ENCODE peak calls at places on chromosome 9, in seven cellular contexts. One of them, this sample, is unnamed.

GRCh38 chr9:93677061-93677571 is 100.7 kb downstream of the PHF2 start:
- DNase-seq in dermis microvascular lymphatic vessel endothelial cell: no peak
- DNase-seq in activated B cell treated with CpG ODN at 0.5 μM for 24 hours: peak
- DNase-seq in NB4: no peak
- DNase-seq in neural crest cell: no peak
- DNase-seq in stimulated activated CD8-positive, alpha-beta memory T cell treated with anti-CD3 and anti-CD28 coated beads, Interleukin-15, amount 100 ng/mL, for 24 hours: no peak
- DNase-seq in hippocampal formation: no peak
- DNase-seq in this sample: peak

GRCh38 chr9:38344566-38345324 is 47.8 kb upstream of the ALDH1B1 start:
- DNase-seq in dermis microvascular lymphatic vessel endothelial cell: no peak
- DNase-seq in activated B cell treated with CpG ODN at 0.5 μM for 24 hours: no peak
- DNase-seq in NB4: no peak
- DNase-seq in neural crest cell: no peak
- DNase-seq in stimulated activated CD8-positive, alpha-beta memory T cell treated with anti-CD3 and anti-CD28 coated beads, Interleukin-15, amount 100 ng/mL, for 24 hours: no peak
- DNase-seq in hippocampal formation: no peak
- DNase-seq in this sample: no peak

GRCh38 chr9:114250235-114250568 is 72.7 kb upstream of the ORM1 start:
- DNase-seq in dermis microvascular lymphatic vessel endothelial cell: no peak
- DNase-seq in activated B cell treated with CpG ODN at 0.5 μM for 24 hours: no peak
- DNase-seq in NB4: no peak
- DNase-seq in neural crest cell: no peak
- DNase-seq in stimulated activated CD8-positive, alpha-beta memory T cell treated with anti-CD3 and anti-CD28 coated beads, Interleukin-15, amount 100 ng/mL, for 24 hours: no peak
- DNase-seq in hippocampal formation: peak
- DNase-seq in this sample: peak

GRCh38 chr9:88488166-88488565 is 46.8 kb upstream of the NXNL2 start:
- DNase-seq in dermis microvascular lymphatic vessel endothelial cell: no peak
- DNase-seq in activated B cell treated with CpG ODN at 0.5 μM for 24 hours: no peak
- DNase-seq in NB4: no peak
- DNase-seq in neural crest cell: no peak
- DNase-seq in stimulated activated CD8-positive, alpha-beta memory T cell treated with anti-CD3 and anti-CD28 coated beads, Interleukin-15, amount 100 ng/mL, for 24 hours: no peak
- DNase-seq in hippocampal formation: no peak
- DNase-seq in this sample: no peak

GRCh38 chr9:112925058-112925641 is 34.5 kb upstream of the SLC46A2 start:
- DNase-seq in dermis microvascular lymphatic vessel endothelial cell: peak
- DNase-seq in activated B cell treated with CpG ODN at 0.5 μM for 24 hours: no peak
- DNase-seq in NB4: peak
- DNase-seq in neural crest cell: peak
- DNase-seq in stimulated activated CD8-positive, alpha-beta memory T cell treated with anti-CD3 and anti-CD28 coated beads, Interleukin-15, amount 100 ng/mL, for 24 hours: no peak
- DNase-seq in hippocampal formation: peak
- DNase-seq in this sample: no peak

GRCh38 chr9:34606908-34607307 is 5.0 kb downstream of the RPP25L start:
- DNase-seq in dermis microvascular lymphatic vessel endothelial cell: no peak
- DNase-seq in activated B cell treated with CpG ODN at 0.5 μM for 24 hours: no peak
- DNase-seq in NB4: no peak
- DNase-seq in neural crest cell: no peak
- DNase-seq in stimulated activated CD8-positive, alpha-beta memory T cell treated with anti-CD3 and anti-CD28 coated beads, Interleukin-15, amount 100 ng/mL, for 24 hours: no peak
- DNase-seq in hippocampal formation: no peak
- DNase-seq in this sample: no peak

GRCh38 chr9:124267271-124267807 is 9.6 kb downstream of the NEK6 start:
- DNase-seq in dermis microvascular lymphatic vessel endothelial cell: no peak
- DNase-seq in activated B cell treated with CpG ODN at 0.5 μM for 24 hours: peak
- DNase-seq in NB4: peak
- DNase-seq in neural crest cell: no peak
- DNase-seq in stimulated activated CD8-positive, alpha-beta memory T cell treated with anti-CD3 and anti-CD28 coated beads, Interleukin-15, amount 100 ng/mL, for 24 hours: no peak
- DNase-seq in hippocampal formation: no peak
- DNase-seq in this sample: peak

GRCh38 chr9:129574911-129575574 is 45.9 kb downstream of the C9orf50 start:
- DNase-seq in dermis microvascular lymphatic vessel endothelial cell: no peak
- DNase-seq in activated B cell treated with CpG ODN at 0.5 μM for 24 hours: no peak
- DNase-seq in NB4: no peak
- DNase-seq in neural crest cell: no peak
- DNase-seq in stimulated activated CD8-positive, alpha-beta memory T cell treated with anti-CD3 and anti-CD28 coated beads, Interleukin-15, amount 100 ng/mL, for 24 hours: no peak
- DNase-seq in hippocampal formation: no peak
- DNase-seq in this sample: no peak

GRCh38 chr9:132078369-132079356 is 1.0 kb downstream of the MED27 start:
- DNase-seq in dermis microvascular lymphatic vessel endothelial cell: no peak
- DNase-seq in activated B cell treated with CpG ODN at 0.5 μM for 24 hours: no peak
- DNase-seq in NB4: no peak
- DNase-seq in neural crest cell: no peak
- DNase-seq in stimulated activated CD8-positive, alpha-beta memory T cell treated with anti-CD3 and anti-CD28 coated beads, Interleukin-15, amount 100 ng/mL, for 24 hours: no peak
- DNase-seq in hippocampal formation: no peak
- DNase-seq in this sample: no peak

GRCh38 chr9:85884236-85884635 is 56.7 kb upstream of the NAA35 start:
- DNase-seq in dermis microvascular lymphatic vessel endothelial cell: no peak
- DNase-seq in activated B cell treated with CpG ODN at 0.5 μM for 24 hours: no peak
- DNase-seq in NB4: no peak
- DNase-seq in neural crest cell: no peak
- DNase-seq in stimulated activated CD8-positive, alpha-beta memory T cell treated with anti-CD3 and anti-CD28 coated beads, Interleukin-15, amount 100 ng/mL, for 24 hours: no peak
- DNase-seq in hippocampal formation: no peak
- DNase-seq in this sample: no peak

GRCh38 chr9:68706579-68707201 is 1.6 kb downstream of the PIP5K1B start:
- DNase-seq in dermis microvascular lymphatic vessel endothelial cell: no peak
- DNase-seq in activated B cell treated with CpG ODN at 0.5 μM for 24 hours: no peak
- DNase-seq in NB4: no peak
- DNase-seq in neural crest cell: no peak
- DNase-seq in stimulated activated CD8-positive, alpha-beta memory T cell treated with anti-CD3 and anti-CD28 coated beads, Interleukin-15, amount 100 ng/mL, for 24 hours: no peak
- DNase-seq in hippocampal formation: no peak
- DNase-seq in this sample: no peak

GRCh38 chr9:20835364-20836286 is 151.6 kb downstream of the FOCAD start:
- DNase-seq in dermis microvascular lymphatic vessel endothelial cell: no peak
- DNase-seq in activated B cell treated with CpG ODN at 0.5 μM for 24 hours: no peak
- DNase-seq in NB4: peak
- DNase-seq in neural crest cell: peak
- DNase-seq in stimulated activated CD8-positive, alpha-beta memory T cell treated with anti-CD3 and anti-CD28 coated beads, Interleukin-15, amount 100 ng/mL, for 24 hours: no peak
- DNase-seq in hippocampal formation: no peak
- DNase-seq in this sample: no peak

GRCh38 chr9:112747094-112747493 is 3.5 kb upstream of the SNX30 start:
- DNase-seq in dermis microvascular lymphatic vessel endothelial cell: no peak
- DNase-seq in activated B cell treated with CpG ODN at 0.5 μM for 24 hours: no peak
- DNase-seq in NB4: no peak
- DNase-seq in neural crest cell: peak
- DNase-seq in stimulated activated CD8-positive, alpha-beta memory T cell treated with anti-CD3 and anti-CD28 coated beads, Interleukin-15, amount 100 ng/mL, for 24 hours: no peak
- DNase-seq in hippocampal formation: peak
- DNase-seq in this sample: no peak

GRCh38 chr9:133944746-133945135 is 47.4 kb downstream of the VAV2 start:
- DNase-seq in dermis microvascular lymphatic vessel endothelial cell: no peak
- DNase-seq in activated B cell treated with CpG ODN at 0.5 μM for 24 hours: no peak
- DNase-seq in NB4: no peak
- DNase-seq in neural crest cell: no peak
- DNase-seq in stimulated activated CD8-positive, alpha-beta memory T cell treated with anti-CD3 and anti-CD28 coated beads, Interleukin-15, amount 100 ng/mL, for 24 hours: no peak
- DNase-seq in hippocampal formation: no peak
- DNase-seq in this sample: peak

GRCh38 chr9:13557724-13558123 is 278.2 kb upstream of the MPDZ start:
- DNase-seq in dermis microvascular lymphatic vessel endothelial cell: no peak
- DNase-seq in activated B cell treated with CpG ODN at 0.5 μM for 24 hours: no peak
- DNase-seq in NB4: no peak
- DNase-seq in neural crest cell: no peak
- DNase-seq in stimulated activated CD8-positive, alpha-beta memory T cell treated with anti-CD3 and anti-CD28 coated beads, Interleukin-15, amount 100 ng/mL, for 24 hours: no peak
- DNase-seq in hippocampal formation: no peak
- DNase-seq in this sample: no peak

GRCh38 chr9:133996531-133997520 is 4.7 kb upstream of the VAV2 start:
- DNase-seq in dermis microvascular lymphatic vessel endothelial cell: no peak
- DNase-seq in activated B cell treated with CpG ODN at 0.5 μM for 24 hours: no peak
- DNase-seq in NB4: no peak
- DNase-seq in neural crest cell: no peak
- DNase-seq in stimulated activated CD8-positive, alpha-beta memory T cell treated with anti-CD3 and anti-CD28 coated beads, Interleukin-15, amount 100 ng/mL, for 24 hours: no peak
- DNase-seq in hippocampal formation: no peak
- DNase-seq in this sample: no peak

GRCh38 chr9:38017149-38017884 is 51.7 kb downstream of the SHB start:
- DNase-seq in dermis microvascular lymphatic vessel endothelial cell: peak
- DNase-seq in activated B cell treated with CpG ODN at 0.5 μM for 24 hours: no peak
- DNase-seq in NB4: no peak
- DNase-seq in neural crest cell: peak
- DNase-seq in stimulated activated CD8-positive, alpha-beta memory T cell treated with anti-CD3 and anti-CD28 coated beads, Interleukin-15, amount 100 ng/mL, for 24 hours: no peak
- DNase-seq in hippocampal formation: peak
- DNase-seq in this sample: peak

GRCh38 chr9:27195191-27195590 is 86.2 kb downstream of the TEK start:
- DNase-seq in dermis microvascular lymphatic vessel endothelial cell: no peak
- DNase-seq in activated B cell treated with CpG ODN at 0.5 μM for 24 hours: no peak
- DNase-seq in NB4: no peak
- DNase-seq in neural crest cell: no peak
- DNase-seq in stimulated activated CD8-positive, alpha-beta memory T cell treated with anti-CD3 and anti-CD28 coated beads, Interleukin-15, amount 100 ng/mL, for 24 hours: no peak
- DNase-seq in hippocampal formation: no peak
- DNase-seq in this sample: no peak

GRCh38 chr9:34256104-34256503 is 73.0 kb downstream of the KIF24 start:
- DNase-seq in dermis microvascular lymphatic vessel endothelial cell: no peak
- DNase-seq in activated B cell treated with CpG ODN at 0.5 μM for 24 hours: no peak
- DNase-seq in NB4: peak
- DNase-seq in neural crest cell: no peak
- DNase-seq in stimulated activated CD8-positive, alpha-beta memory T cell treated with anti-CD3 and anti-CD28 coated beads, Interleukin-15, amount 100 ng/mL, for 24 hours: no peak
- DNase-seq in hippocampal formation: no peak
- DNase-seq in this sample: no peak

GRCh38 chr9:91884746-91885687 is 65.0 kb downstream of the ROR2 start:
- DNase-seq in dermis microvascular lymphatic vessel endothelial cell: no peak
- DNase-seq in activated B cell treated with CpG ODN at 0.5 μM for 24 hours: no peak
- DNase-seq in NB4: no peak
- DNase-seq in neural crest cell: peak
- DNase-seq in stimulated activated CD8-positive, alpha-beta memory T cell treated with anti-CD3 and anti-CD28 coated beads, Interleukin-15, amount 100 ng/mL, for 24 hours: no peak
- DNase-seq in hippocampal formation: no peak
- DNase-seq in this sample: no peak

GRCh38 chr9:571066-571465 is 270.4 kb upstream of the DMRT1 start:
- DNase-seq in dermis microvascular lymphatic vessel endothelial cell: no peak
- DNase-seq in activated B cell treated with CpG ODN at 0.5 μM for 24 hours: no peak
- DNase-seq in NB4: no peak
- DNase-seq in neural crest cell: no peak
- DNase-seq in stimulated activated CD8-positive, alpha-beta memory T cell treated with anti-CD3 and anti-CD28 coated beads, Interleukin-15, amount 100 ng/mL, for 24 hours: no peak
- DNase-seq in hippocampal formation: no peak
- DNase-seq in this sample: no peak

GRCh38 chr9:69822091-69822750 is 1.6 kb downstream of the CFAP95 start:
- DNase-seq in dermis microvascular lymphatic vessel endothelial cell: no peak
- DNase-seq in activated B cell treated with CpG ODN at 0.5 μM for 24 hours: no peak
- DNase-seq in NB4: peak
- DNase-seq in neural crest cell: no peak
- DNase-seq in stimulated activated CD8-positive, alpha-beta memory T cell treated with anti-CD3 and anti-CD28 coated beads, Interleukin-15, amount 100 ng/mL, for 24 hours: no peak
- DNase-seq in hippocampal formation: no peak
- DNase-seq in this sample: no peak

GRCh38 chr9:121619989-121620673 is 31.3 kb upstream of the DAB2IP start:
- DNase-seq in dermis microvascular lymphatic vessel endothelial cell: no peak
- DNase-seq in activated B cell treated with CpG ODN at 0.5 μM for 24 hours: no peak
- DNase-seq in NB4: no peak
- DNase-seq in neural crest cell: no peak
- DNase-seq in stimulated activated CD8-positive, alpha-beta memory T cell treated with anti-CD3 and anti-CD28 coated beads, Interleukin-15, amount 100 ng/mL, for 24 hours: no peak
- DNase-seq in hippocampal formation: no peak
- DNase-seq in this sample: no peak

GRCh38 chr9:136723989-136724388 is 11.6 kb downstream of the DIPK1B start:
- DNase-seq in dermis microvascular lymphatic vessel endothelial cell: no peak
- DNase-seq in activated B cell treated with CpG ODN at 0.5 μM for 24 hours: no peak
- DNase-seq in NB4: no peak
- DNase-seq in neural crest cell: no peak
- DNase-seq in stimulated activated CD8-positive, alpha-beta memory T cell treated with anti-CD3 and anti-CD28 coated beads, Interleukin-15, amount 100 ng/mL, for 24 hours: no peak
- DNase-seq in hippocampal formation: no peak
- DNase-seq in this sample: no peak

GRCh38 chr9:126613656-126614055 is at the start of gene LMX1B:
- DNase-seq in dermis microvascular lymphatic vessel endothelial cell: no peak
- DNase-seq in activated B cell treated with CpG ODN at 0.5 μM for 24 hours: no peak
- DNase-seq in NB4: no peak
- DNase-seq in neural crest cell: no peak
- DNase-seq in stimulated activated CD8-positive, alpha-beta memory T cell treated with anti-CD3 and anti-CD28 coated beads, Interleukin-15, amount 100 ng/mL, for 24 hours: no peak
- DNase-seq in hippocampal formation: no peak
- DNase-seq in this sample: no peak

GRCh38 chr9:35814106-35814840 is 569 bp downstream of the HINT2 start:
- DNase-seq in dermis microvascular lymphatic vessel endothelial cell: no peak
- DNase-seq in activated B cell treated with CpG ODN at 0.5 μM for 24 hours: no peak
- DNase-seq in NB4: peak
- DNase-seq in neural crest cell: peak
- DNase-seq in stimulated activated CD8-positive, alpha-beta memory T cell treated with anti-CD3 and anti-CD28 coated beads, Interleukin-15, amount 100 ng/mL, for 24 hours: no peak
- DNase-seq in hippocampal formation: peak
- DNase-seq in this sample: no peak

GRCh38 chr9:69370430-69370829 is 45.4 kb downstream of the ENTREP1 start:
- DNase-seq in dermis microvascular lymphatic vessel endothelial cell: no peak
- DNase-seq in activated B cell treated with CpG ODN at 0.5 μM for 24 hours: no peak
- DNase-seq in NB4: no peak
- DNase-seq in neural crest cell: no peak
- DNase-seq in stimulated activated CD8-positive, alpha-beta memory T cell treated with anti-CD3 and anti-CD28 coated beads, Interleukin-15, amount 100 ng/mL, for 24 hours: no peak
- DNase-seq in hippocampal formation: no peak
- DNase-seq in this sample: no peak

GRCh38 chr9:99449726-99450125 is 227.6 kb downstream of the SEC61B start:
- DNase-seq in dermis microvascular lymphatic vessel endothelial cell: no peak
- DNase-seq in activated B cell treated with CpG ODN at 0.5 μM for 24 hours: no peak
- DNase-seq in NB4: no peak
- DNase-seq in neural crest cell: no peak
- DNase-seq in stimulated activated CD8-positive, alpha-beta memory T cell treated with anti-CD3 and anti-CD28 coated beads, Interleukin-15, amount 100 ng/mL, for 24 hours: no peak
- DNase-seq in hippocampal formation: no peak
- DNase-seq in this sample: no peak

GRCh38 chr9:7313389-7313788 is 486.2 kb downstream of the DMAC1 start:
- DNase-seq in dermis microvascular lymphatic vessel endothelial cell: no peak
- DNase-seq in activated B cell treated with CpG ODN at 0.5 μM for 24 hours: no peak
- DNase-seq in NB4: no peak
- DNase-seq in neural crest cell: no peak
- DNase-seq in stimulated activated CD8-positive, alpha-beta memory T cell treated with anti-CD3 and anti-CD28 coated beads, Interleukin-15, amount 100 ng/mL, for 24 hours: no peak
- DNase-seq in hippocampal formation: no peak
- DNase-seq in this sample: no peak

GRCh38 chr9:137672907-137673791 is 54.3 kb downstream of the EHMT1 start:
- DNase-seq in dermis microvascular lymphatic vessel endothelial cell: peak
- DNase-seq in activated B cell treated with CpG ODN at 0.5 μM for 24 hours: no peak
- DNase-seq in NB4: peak
- DNase-seq in neural crest cell: no peak
- DNase-seq in stimulated activated CD8-positive, alpha-beta memory T cell treated with anti-CD3 and anti-CD28 coated beads, Interleukin-15, amount 100 ng/mL, for 24 hours: no peak
- DNase-seq in hippocampal formation: peak
- DNase-seq in this sample: no peak

GRCh38 chr9:99239341-99240055 is 17.4 kb downstream of the SEC61B start:
- DNase-seq in dermis microvascular lymphatic vessel endothelial cell: no peak
- DNase-seq in activated B cell treated with CpG ODN at 0.5 μM for 24 hours: no peak
- DNase-seq in NB4: no peak
- DNase-seq in neural crest cell: no peak
- DNase-seq in stimulated activated CD8-positive, alpha-beta memory T cell treated with anti-CD3 and anti-CD28 coated beads, Interleukin-15, amount 100 ng/mL, for 24 hours: no peak
- DNase-seq in hippocampal formation: no peak
- DNase-seq in this sample: no peak

GRCh38 chr9:100479820-100480219 is 6.9 kb downstream of the TMEFF1 start:
- DNase-seq in dermis microvascular lymphatic vessel endothelial cell: no peak
- DNase-seq in activated B cell treated with CpG ODN at 0.5 μM for 24 hours: no peak
- DNase-seq in NB4: no peak
- DNase-seq in neural crest cell: no peak
- DNase-seq in stimulated activated CD8-positive, alpha-beta memory T cell treated with anti-CD3 and anti-CD28 coated beads, Interleukin-15, amount 100 ng/mL, for 24 hours: no peak
- DNase-seq in hippocampal formation: no peak
- DNase-seq in this sample: no peak

GRCh38 chr9:19028835-19029451 is 4.1 kb downstream of the SAXO1 start:
- DNase-seq in dermis microvascular lymphatic vessel endothelial cell: peak
- DNase-seq in activated B cell treated with CpG ODN at 0.5 μM for 24 hours: no peak
- DNase-seq in NB4: peak
- DNase-seq in neural crest cell: peak
- DNase-seq in stimulated activated CD8-positive, alpha-beta memory T cell treated with anti-CD3 and anti-CD28 coated beads, Interleukin-15, amount 100 ng/mL, for 24 hours: no peak
- DNase-seq in hippocampal formation: peak
- DNase-seq in this sample: no peak

GRCh38 chr9:121359358-121360294 is 10.4 kb downstream of the STOM start:
- DNase-seq in dermis microvascular lymphatic vessel endothelial cell: no peak
- DNase-seq in activated B cell treated with CpG ODN at 0.5 μM for 24 hours: no peak
- DNase-seq in NB4: peak
- DNase-seq in neural crest cell: no peak
- DNase-seq in stimulated activated CD8-positive, alpha-beta memory T cell treated with anti-CD3 and anti-CD28 coated beads, Interleukin-15, amount 100 ng/mL, for 24 hours: no peak
- DNase-seq in hippocampal formation: no peak
- DNase-seq in this sample: no peak

GRCh38 chr9:24582363-24583126 is 36.8 kb upstream of the IZUMO3 start:
- DNase-seq in dermis microvascular lymphatic vessel endothelial cell: no peak
- DNase-seq in activated B cell treated with CpG ODN at 0.5 μM for 24 hours: no peak
- DNase-seq in NB4: no peak
- DNase-seq in neural crest cell: no peak
- DNase-seq in stimulated activated CD8-positive, alpha-beta memory T cell treated with anti-CD3 and anti-CD28 coated beads, Interleukin-15, amount 100 ng/mL, for 24 hours: no peak
- DNase-seq in hippocampal formation: no peak
- DNase-seq in this sample: no peak

GRCh38 chr9:124302921-124303320 is 45.2 kb downstream of the NEK6 start:
- DNase-seq in dermis microvascular lymphatic vessel endothelial cell: no peak
- DNase-seq in activated B cell treated with CpG ODN at 0.5 μM for 24 hours: no peak
- DNase-seq in NB4: no peak
- DNase-seq in neural crest cell: no peak
- DNase-seq in stimulated activated CD8-positive, alpha-beta memory T cell treated with anti-CD3 and anti-CD28 coated beads, Interleukin-15, amount 100 ng/mL, for 24 hours: no peak
- DNase-seq in hippocampal formation: no peak
- DNase-seq in this sample: no peak

GRCh38 chr9:78132688-78133033 is 101.0 kb upstream of the GNAQ start:
- DNase-seq in dermis microvascular lymphatic vessel endothelial cell: no peak
- DNase-seq in activated B cell treated with CpG ODN at 0.5 μM for 24 hours: no peak
- DNase-seq in NB4: peak
- DNase-seq in neural crest cell: no peak
- DNase-seq in stimulated activated CD8-positive, alpha-beta memory T cell treated with anti-CD3 and anti-CD28 coated beads, Interleukin-15, amount 100 ng/mL, for 24 hours: no peak
- DNase-seq in hippocampal formation: no peak
- DNase-seq in this sample: no peak

This sample was measured in left lung.